ENCODE peak calls at places on chromosomes 13 and 19, in six cellular contexts. A, N, B, P, V and L are unnamed samples.

GRCh38 chr19:4531562-4532165 is 3.4 kb downstream of the PLIN5 start:
- DNase-seq in A (no peak), N (no peak), B (no peak), P (no peak), V (no peak), L (no peak)

GRCh38 chr13:46640843-46641242 is 87.9 kb downstream of the LRCH1 start:
- DNase-seq in A (no peak), N (peak), B (no peak), P (no peak), V (no peak), L (no peak)

GRCh38 chr19:30651066-30651465 is 278.9 kb downstream of the ZNF536 start:
- DNase-seq in A (no peak), N (no peak), B (no peak), P (no peak), V (no peak), L (no peak)

GRCh38 chr19:7450243-7451223 is 38.3 kb downstream of the PEX11G start:
- DNase-seq in A (no peak), N (peak), B (peak), P (no peak), V (no peak), L (no peak)

GRCh38 chr13:72463561-72463960 is 263.9 kb downstream of the MZT1 start:
- DNase-seq in A (no peak), N (no peak), B (no peak), P (no peak), V (peak), L (no peak)

GRCh38 chr13:47114030-47114429 is 217.2 kb upstream of the HTR2A start:
- DNase-seq in A (no peak), N (peak), B (no peak), P (no peak), V (no peak), L (no peak)

GRCh38 chr13:83881917-83882625 is at the start of gene SLITRK1:
- DNase-seq in A (peak), N (peak), B (peak), P (peak), V (peak), L (peak)

GRCh38 chr19:3665681-3666544 is 34.4 kb downstream of the PIP5K1C start:
- DNase-seq in A (peak), N (peak), B (no peak), P (peak), V (peak), L (peak)

GRCh38 chr13:48424212-48424611 is 11.3 kb upstream of the LPAR6 start:
- DNase-seq in A (no peak), N (no peak), B (no peak), P (no peak), V (no peak), L (no peak)

GRCh38 chr13:51067376-51068125 is 43.5 kb downstream of the C13orf42 start:
- DNase-seq in A (no peak), N (no peak), B (no peak), P (no peak), V (no peak), L (no peak)

GRCh38 chr13:34611678-34612077 is 330.4 kb upstream of the NBEA start:
- DNase-seq in A (no peak), N (no peak), B (no peak), P (no peak), V (no peak), L (no peak)

GRCh38 chr13:33353646-33354045 is 68.1 kb upstream of the STARD13 start:
- DNase-seq in A (no peak), N (no peak), B (no peak), P (no peak), V (no peak), L (no peak)

GRCh38 chr13:74129500-74130144 is 4.6 kb downstream of the KLF12 start:
- DNase-seq in A (peak), N (peak), B (no peak), P (peak), V (no peak), L (peak)

GRCh38 chr13:92838786-92839185 is 387.8 kb upstream of the GPC6 start:
- DNase-seq in A (no peak), N (peak), B (no peak), P (no peak), V (no peak), L (no peak)